ENCODE peak calls at places on chromosomes 12 and 14, in five cellular contexts. Z is lower lobe of right lung, V is heart left ventricle, B is suprapubic skin, P is upper lobe of right lung. T is an unnamed sample.

GRCh38 chr12:19710811-19711793 is 271.8 kb downstream of the AEBP2 start:
- DNase-seq in Z (no peak), V (no peak), B (no peak), P (no peak), T (peak; percentile 5)

GRCh38 chr14:54690887-54691286 is 124.0 kb downstream of the SAMD4A start:
- DNase-seq in Z (no peak), V (no peak), B (no peak), P (no peak), T (no peak)

GRCh38 chr12:103924761-103925641 is 5.2 kb upstream of the HSP90B1 start:
- DNase-seq in Z (no peak), V (no peak), B (no peak), P (no peak), T (peak; percentile 47)

GRCh38 chr12:3821441-3821840 is 51.8 kb downstream of the PARP11 start:
- DNase-seq in Z (no peak), V (no peak), B (no peak), P (no peak), T (peak; percentile 76)

GRCh38 chr14:60657609-60657983 is 8.3 kb upstream of the SIX1 start:
- DNase-seq in Z (no peak), V (no peak), B (no peak), P (no peak), T (peak; percentile 58)

GRCh38 chr14:45135181-45135580 is 549 bp upstream of the FANCM start:
- DNase-seq in Z (no peak), V (peak; percentile 9), B (no peak), P (no peak), T (peak; percentile 25)

GRCh38 chr12:130650131-130650530 is 66.0 kb downstream of the RIMBP2 start:
- DNase-seq in Z (no peak), V (no peak), B (no peak), P (no peak), T (no peak)

GRCh38 chr12:88578821-88579518 is 1.3 kb downstream of the KITLG start:
- DNase-seq in Z (no peak), V (no peak), B (no peak), P (no peak), T (peak; percentile 86)

GRCh38 chr12:31589582-31589895 is 1.4 kb downstream of the DENND5B start:
- DNase-seq in Z (no peak), V (peak; percentile 72), B (peak; percentile 83), P (peak; percentile 76), T (no peak)

GRCh38 chr14:106513302-106513701 is 986.9 kb downstream of the TMEM121 start:
- DNase-seq in Z (no peak), V (no peak), B (no peak), P (no peak), T (no peak)

GRCh38 chr14:83164016-83164415 is 1630.4 kb upstream of the SEL1L start:
- DNase-seq in Z (no peak), V (no peak), B (no peak), P (no peak), T (no peak)

GRCh38 chr12:75807494-75807893 is 224.1 kb downstream of the PHLDA1 start:
- DNase-seq in Z (no peak), V (no peak), B (no peak), P (no peak), T (no peak)

GRCh38 chr14:104436047-104436531 is 143.5 kb upstream of the C14orf180 start:
- DNase-seq in Z (peak; percentile 74), V (peak; percentile 83), B (peak; percentile 79), P (peak; percentile 79), T (peak; percentile 41)

GRCh38 chr12:59155448-59155847 is 235.1 kb upstream of the LRIG3 start:
- DNase-seq in Z (no peak), V (no peak), B (no peak), P (no peak), T (no peak)

GRCh38 chr14:75197338-75197737 is 20.9 kb upstream of the TMED10 start:
- DNase-seq in Z (no peak), V (no peak), B (no peak), P (no peak), T (no peak)

GRCh38 chr14:89379891-89380820 is 36.9 kb downstream of the FOXN3 start:
- DNase-seq in Z (no peak), V (no peak), B (no peak), P (no peak), T (no peak)
- H3K4me3 ChIP-seq in Z (no peak overlapping the region), V (no peak overlapping the region), B (no peak overlapping the region), P (no peak overlapping the region), T (no peak overlapping the region)

DNA sequence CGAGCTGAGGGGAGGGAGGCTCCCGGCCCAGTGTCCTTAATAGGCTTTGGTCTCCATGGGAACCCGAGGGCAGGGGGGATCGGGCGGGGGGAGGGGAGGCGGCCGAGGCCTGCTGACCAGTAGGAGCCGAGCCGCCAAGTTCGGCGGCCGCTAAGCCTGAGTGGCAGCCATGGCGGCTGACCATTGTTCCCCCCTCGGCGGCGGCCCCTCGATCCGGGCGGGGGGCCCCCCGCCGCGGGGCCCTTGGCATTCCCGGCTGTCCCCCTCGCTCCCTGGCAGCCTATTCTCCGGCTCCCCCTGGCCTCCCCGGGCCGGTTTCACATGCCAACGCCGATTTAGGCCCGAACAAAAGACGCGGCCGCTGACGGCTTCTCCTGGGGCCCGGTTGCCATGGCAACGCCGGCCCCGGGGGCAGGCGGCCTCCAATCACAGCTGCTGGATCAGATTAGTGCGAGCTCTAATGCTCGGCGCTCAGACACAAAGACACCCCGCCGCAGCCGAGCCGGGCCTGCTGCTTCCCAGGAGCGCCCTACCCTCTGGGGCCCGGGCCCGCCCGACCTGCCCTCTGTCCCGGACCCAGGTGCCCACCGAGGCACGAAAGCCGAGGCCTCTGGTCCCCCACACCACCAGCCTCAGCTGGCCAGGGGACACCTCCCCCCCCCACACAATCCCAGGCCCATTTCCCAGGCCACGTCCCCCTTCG is 7.3 kb downstream of the MSI1 start:
- DNase-seq in Z (no peak), V (peak; percentile 67), B (no peak), P (no peak), T (peak; percentile 98)
- H3K4me3 ChIP-seq in Z (peak overlapping the region; percentile 25), V (peak overlapping the region; percentile 43), B (peak overlapping the region; percentile 44), P (peak overlapping the region; percentile 28), T (no peak overlapping the region)

DNA sequence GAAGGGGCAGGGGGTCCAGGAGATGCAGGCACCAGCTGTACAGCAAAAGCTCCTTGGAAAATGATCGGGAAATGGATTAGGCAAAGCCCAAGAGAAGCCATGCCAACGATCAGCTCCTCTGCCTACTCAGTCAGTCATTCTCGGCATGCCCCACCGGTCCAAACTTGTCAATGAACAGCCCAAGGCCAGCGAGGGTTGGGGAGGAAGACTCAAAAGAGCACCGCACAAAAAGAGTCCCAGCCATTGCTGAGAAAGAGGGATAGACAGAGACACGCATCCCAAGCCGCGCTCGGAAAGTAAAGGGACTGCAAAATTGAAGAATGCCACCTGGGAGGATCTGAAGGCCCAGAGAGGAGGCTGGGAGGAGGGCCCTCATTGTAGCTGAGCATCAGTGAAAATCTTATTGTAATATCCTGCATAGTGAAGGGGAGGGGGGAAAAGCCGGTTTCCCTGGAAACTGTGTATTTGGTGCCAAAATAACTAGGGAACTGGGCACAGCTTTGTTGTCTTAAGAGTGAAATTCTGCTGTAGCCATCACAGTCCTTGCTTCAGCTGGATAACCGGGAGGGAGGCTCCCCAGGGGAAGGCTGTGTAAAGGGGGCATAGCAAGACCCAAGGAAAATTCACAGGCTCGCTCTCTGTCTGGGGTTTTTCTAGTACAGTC is 4.7 kb downstream of the KDM2B start:
- DNase-seq in Z (no peak), V (no peak), B (no peak), P (no peak), T (no peak)
- H3K4me3 ChIP-seq in Z (no peak overlapping the region), V (no peak overlapping the region), B (peak overlapping the region; percentile 2), P (no peak overlapping the region), T (no peak overlapping the region)

GRCh38 chr12:109310247-109311125 is 1.4 kb upstream of the FOXN4 start:
- DNase-seq in Z (no peak), V (no peak), B (no peak), P (no peak), T (no peak)
- H3K4me3 ChIP-seq in Z (peak overlapping the region; percentile 46), V (peak overlapping the region; percentile 44), B (peak overlapping the region; percentile 57), P (peak overlapping the region; percentile 39), T (peak overlapping the region; percentile 20)

GRCh38 chr12:47408171-47408871 is 297.5 kb downstream of the RPAP3 start:
- DNase-seq in Z (no peak), V (no peak), B (no peak), P (no peak), T (peak; percentile 61)
- H3K4me3 ChIP-seq in Z (no peak overlapping the region), V (no peak overlapping the region), B (no peak overlapping the region), P (no peak overlapping the region), T (no peak overlapping the region)

GRCh38 chr14:21990116-21990515 is 316.5 kb upstream of the OR4E1 start:
- DNase-seq in Z (no peak), V (no peak), B (no peak), P (no peak), T (peak; percentile 15)
- H3K4me3 ChIP-seq in Z (no peak overlapping the region), V (no peak overlapping the region), B (no peak overlapping the region), P (no peak overlapping the region), T (no peak overlapping the region)

DNA sequence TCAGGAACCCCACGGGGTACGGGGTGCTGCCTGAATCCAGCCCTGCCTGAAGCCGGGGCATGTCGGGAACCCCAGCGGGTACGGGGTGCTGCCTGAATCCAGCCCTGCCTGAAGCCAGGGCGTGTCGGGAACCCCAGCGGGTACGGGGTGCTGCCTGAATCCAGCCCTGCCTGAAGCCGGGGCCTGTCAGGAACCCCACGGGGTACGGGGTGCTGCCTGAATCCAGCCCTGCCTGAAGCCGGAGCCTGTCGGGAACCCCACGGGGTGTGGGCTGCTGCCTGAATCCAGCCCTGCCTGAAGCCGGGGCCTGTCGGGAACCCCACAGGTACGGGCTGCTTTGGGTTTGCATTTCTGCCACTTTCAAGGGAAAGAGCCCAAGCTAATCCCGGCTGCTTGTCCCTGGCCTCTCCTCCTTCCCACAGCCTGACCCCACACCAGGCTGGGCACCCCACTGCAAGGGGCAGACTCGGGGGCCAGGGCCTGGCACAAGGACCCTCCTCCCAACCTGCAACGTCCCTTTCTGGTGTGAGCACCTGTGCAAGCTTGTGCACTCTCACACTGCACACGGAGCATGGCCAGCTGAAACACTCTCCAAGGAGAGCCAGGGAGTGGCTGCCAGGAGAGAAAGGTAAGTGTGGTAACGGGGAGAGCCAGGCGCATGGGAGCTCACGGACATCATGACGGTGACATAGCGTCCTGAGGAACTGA is 5.6 kb upstream of the FBRSL1 start:
- DNase-seq in Z (no peak), V (no peak), B (no peak), P (no peak), T (no peak)
- H3K4me3 ChIP-seq in Z (no peak overlapping the region), V (no peak overlapping the region), B (no peak overlapping the region), P (no peak overlapping the region), T (no peak overlapping the region)

DNA sequence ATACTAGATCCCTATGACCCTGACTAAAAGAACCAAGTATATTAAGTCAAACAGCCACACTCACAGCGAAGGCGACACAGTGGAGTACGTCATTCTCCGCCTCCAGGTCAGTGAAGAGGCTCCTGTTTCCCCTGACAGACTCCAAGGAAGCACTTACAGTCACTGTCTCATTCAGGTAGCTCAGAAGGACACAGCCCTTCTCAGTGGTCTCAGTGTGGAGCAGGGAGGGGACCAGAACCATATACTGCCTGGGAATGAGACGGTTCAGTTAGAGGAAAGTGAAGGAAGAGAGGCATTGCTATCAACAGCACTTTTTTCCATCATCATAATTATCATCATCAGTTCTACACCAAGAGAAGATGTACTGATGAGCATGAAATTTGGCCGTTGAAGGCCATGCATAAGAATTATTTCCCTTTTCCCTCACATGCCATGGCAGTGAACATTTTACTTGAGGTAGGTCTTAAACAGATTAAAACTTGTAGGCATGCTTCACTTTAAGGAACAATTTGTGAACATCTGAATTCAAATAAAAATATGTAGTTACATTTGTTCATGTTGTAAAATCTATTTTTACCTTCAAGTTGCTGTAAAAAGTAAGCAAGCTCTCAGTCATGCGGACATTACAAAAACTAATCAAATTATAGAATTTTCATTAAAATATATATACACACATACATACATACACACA is 2.3 kb downstream of the A2M start:
- DNase-seq in Z (no peak), V (no peak), B (no peak), P (no peak), T (no peak)
- H3K4me3 ChIP-seq in Z (peak overlapping the region; percentile 49), V (peak overlapping the region; percentile 63), B (peak overlapping the region; percentile 38), P (peak overlapping the region; percentile 60), T (no peak overlapping the region)